ENCODE peak calls at places on chromosomes 1 and 21, in four cellular contexts. K, L, U and P are unnamed samples.

GRCh38 chr1:162878000-162878596 is 17.1 kb upstream of the CCDC190 start:
- DNase-seq in K (peak), L (peak), U (peak), P (peak)

GRCh38 chr1:110508038-110508437 is 10.9 kb downstream of the KCNA10 start:
- DNase-seq in K (peak), L (no peak), U (peak), P (peak)

GRCh38 chr1:56326056-56326455 is 253.3 kb downstream of the PLPP3 start:
- DNase-seq in K (peak), L (no peak), U (no peak), P (peak)

GRCh38 chr21:42820513-42821465 is 58.5 kb downstream of the WDR4 start:
- DNase-seq in K (no peak), L (no peak), U (no peak), P (no peak)

GRCh38 chr1:233005703-233006102 is 55.3 kb downstream of the NTPCR start:
- DNase-seq in K (peak), L (peak), U (no peak), P (no peak)

GRCh38 chr21:43858806-43859648 is 6.0 kb upstream of the AGPAT3 start:
- DNase-seq in K (no peak), L (no peak), U (peak), P (no peak)

GRCh38 chr1:147129116-147129873 is 43.0 kb downstream of the PRKAB2 start:
- DNase-seq in K (no peak), L (no peak), U (no peak), P (no peak)

GRCh38 chr1:153386500-153386901 is 4.4 kb downstream of the S100A8 start:
- DNase-seq in K (no peak), L (no peak), U (peak), P (no peak)

GRCh38 chr1:221887091-221887746 is 145.3 kb upstream of the DUSP10 start:
- DNase-seq in K (peak), L (peak), U (peak), P (peak)

GRCh38 chr1:204357551-204357950 is 2.2 kb downstream of the PLEKHA6 start:
- DNase-seq in K (no peak), L (no peak), U (no peak), P (peak)

GRCh38 chr1:154955039-154955717 is 721 bp downstream of the PBXIP1 start:
- DNase-seq in K (peak), L (peak), U (peak), P (peak)

GRCh38 chr1:203534526-203534925 is 40.6 kb downstream of the OPTC start:
- DNase-seq in K (peak), L (peak), U (peak), P (peak)

GRCh38 chr1:110829955-110830553 is 42.9 kb upstream of the CD53 start:
- DNase-seq in K (peak), L (no peak), U (no peak), P (peak)

GRCh38 chr1:31064685-31065309 is 720 bp downstream of the PUM1 start:
- DNase-seq in K (peak), L (no peak), U (no peak), P (no peak)

GRCh38 chr1:245901037-245901436 is 606.0 kb downstream of the SMYD3 start:
- DNase-seq in K (no peak), L (no peak), U (no peak), P (peak)

GRCh38 chr1:45785583-45785982 is 17.8 kb upstream of the MAST2 start:
- DNase-seq in K (no peak), L (no peak), U (no peak), P (no peak)

GRCh38 chr1:22673486-22674409 is 20.7 kb downstream of the C1QB start:
- DNase-seq in K (peak), L (peak), U (no peak), P (peak)
- TF ChIP-seq CTCF in K (peak), L (peak), U (no peak), P (peak)

GRCh38 chr1:173410794-173411236 is 66.3 kb upstream of the PRDX6 start:
- DNase-seq in K (no peak), L (no peak), U (no peak), P (no peak)

GRCh38 chr1:173410133-173410793 is 66.9 kb upstream of the PRDX6 start:
- DNase-seq in K (peak), L (peak), U (no peak), P (no peak)

GRCh38 chr1:173407846-173408245 is 69.3 kb upstream of the PRDX6 start:
- DNase-seq in K (no peak), L (no peak), U (no peak), P (no peak)

GRCh38 chr1:173409613-173410012 is 67.5 kb upstream of the PRDX6 start:
- DNase-seq in K (peak), L (peak), U (no peak), P (peak)

DNA sequence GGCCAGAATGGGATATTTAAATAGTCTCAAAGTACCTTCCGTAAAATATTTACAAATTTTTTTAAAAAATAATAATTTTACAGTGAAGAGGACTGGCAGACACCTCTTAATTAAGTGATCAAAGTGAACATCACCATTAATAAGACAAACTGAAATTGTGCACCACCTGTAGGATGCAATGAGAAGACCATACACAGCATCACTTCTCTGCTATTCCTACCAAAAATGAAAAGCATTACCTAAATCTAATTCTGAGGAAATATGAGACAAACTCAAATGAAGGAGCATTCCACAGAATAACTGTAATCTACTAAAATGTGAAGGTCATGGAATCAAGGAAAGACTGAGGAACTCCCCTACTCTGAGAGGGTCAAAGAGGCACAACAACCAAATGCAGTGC is 68.2 kb upstream of the PRDX6 start:
- DNase-seq in K (peak), L (no peak), U (no peak), P (peak)
- H3K4me3 ChIP-seq in K (no peak), L (no peak), U (no peak), P (no peak)

GRCh38 chr1:1954831-1955441 is 35.9 kb upstream of the TMEM52 start:
- DNase-seq in K (no peak), L (no peak), U (no peak), P (no peak)
- TF ChIP-seq CTCF in K (peak), L (peak), U (no peak), P (peak)

DNA sequence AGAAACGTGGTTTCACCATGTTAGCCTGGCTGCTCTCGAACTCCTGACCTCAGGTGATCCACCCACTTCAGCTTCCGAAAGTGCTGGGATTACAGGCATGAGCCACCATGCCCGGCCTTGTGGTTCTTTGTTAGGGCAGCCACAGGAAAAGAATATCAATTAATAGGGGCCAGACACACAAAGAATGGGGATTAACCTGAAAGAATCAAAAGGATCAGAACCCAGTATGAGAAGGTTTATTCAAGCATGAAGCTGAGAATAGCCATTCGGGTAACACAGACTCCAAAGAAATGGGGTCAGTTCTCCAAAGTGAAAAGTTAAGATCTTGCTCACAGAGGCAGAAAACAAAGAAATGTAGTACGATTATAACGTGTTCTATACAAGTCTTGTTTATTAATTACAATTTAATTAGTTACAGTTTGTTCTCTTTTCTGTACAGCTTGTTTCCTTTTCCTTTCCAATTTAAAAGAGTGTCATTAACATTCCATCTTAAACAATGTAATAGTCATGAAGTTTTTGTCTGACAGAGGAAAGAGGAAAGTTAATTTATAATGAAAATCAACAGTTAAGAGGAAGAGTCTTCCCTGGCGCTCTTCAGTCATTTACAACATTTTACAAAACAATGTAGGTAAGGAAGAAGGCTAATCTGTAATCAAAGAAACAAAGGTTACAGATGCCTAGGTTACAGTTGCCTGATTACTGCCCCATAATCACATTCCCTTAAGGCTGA is 51.3 kb upstream of the SLC45A1 start:
- DNase-seq in K (no peak), L (no peak), U (no peak), P (no peak)
- H3K4me3 ChIP-seq in K (no peak), L (no peak), U (no peak), P (no peak)

GRCh38 chr1:118826669-118827068 is 161.5 kb downstream of the TBX15 start:
- DNase-seq in K (no peak), L (no peak), U (no peak), P (no peak)
- TF ChIP-seq CTCF in K (no peak), L (no peak), U (no peak), P (no peak)

DNA sequence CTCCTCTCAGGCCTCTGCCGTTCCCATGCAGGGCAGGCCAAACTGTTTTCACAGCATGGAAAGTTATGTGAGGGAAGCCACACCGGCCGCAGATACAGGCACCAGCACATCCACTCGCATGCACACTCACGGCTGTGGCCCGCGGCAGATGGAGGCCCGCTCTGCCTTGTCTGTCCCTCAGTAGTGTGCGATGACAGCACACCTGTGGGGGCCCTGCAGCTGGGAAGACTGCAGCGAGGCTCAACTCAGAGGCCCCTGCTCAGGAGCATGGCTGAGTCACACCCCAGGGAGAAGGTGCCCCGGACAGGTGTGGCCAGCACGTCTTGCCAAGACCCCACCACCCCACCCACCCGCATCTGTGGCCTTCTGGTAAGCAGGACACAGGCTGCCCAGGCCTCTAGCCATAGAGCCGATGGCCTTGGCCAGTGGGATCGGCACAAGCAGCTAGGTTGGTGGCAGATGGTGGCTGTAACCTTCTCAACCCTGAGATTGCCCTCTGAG is 1.3 kb upstream of the UBE2J2 start:
- DNase-seq in K (no peak), L (no peak), U (no peak), P (no peak)
- H3K4me3 ChIP-seq in K (no peak), L (no peak), U (no peak), P (peak)

GRCh38 chr21:34135330-34135729 is 62.0 kb downstream of the MRPS6 start:
- DNase-seq in K (no peak), L (no peak), U (no peak), P (no peak)

GRCh38 chr21:34133392-34133791 is 60.0 kb downstream of the MRPS6 start:
- DNase-seq in K (no peak), L (no peak), U (no peak), P (no peak)

GRCh38 chr21:34132202-34132601 is 58.8 kb downstream of the MRPS6 start:
- DNase-seq in K (no peak), L (no peak), U (no peak), P (no peak)

GRCh38 chr21:34132905-34133304 is 59.5 kb downstream of the MRPS6 start:
- DNase-seq in K (no peak), L (no peak), U (no peak), P (no peak)

DNA sequence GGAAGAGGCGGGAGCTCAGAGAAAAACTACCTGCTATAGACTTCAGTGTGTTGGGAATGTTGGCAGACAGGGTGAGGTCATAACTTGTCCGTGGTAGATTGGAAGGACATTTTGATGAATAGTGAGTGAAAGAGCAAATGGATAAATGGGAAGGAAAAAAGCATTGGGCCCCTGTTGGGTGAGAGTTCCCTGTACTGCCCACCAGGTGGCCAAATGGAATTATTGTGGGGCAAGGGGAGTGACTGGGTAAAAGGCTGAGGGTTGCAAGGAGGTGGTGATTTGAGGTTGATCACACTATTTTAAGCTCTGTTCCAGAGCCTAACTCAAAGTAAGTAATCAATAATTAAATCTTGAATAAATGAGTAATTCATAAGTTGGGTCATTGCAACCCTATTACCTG is 60.4 kb downstream of the MRPS6 start:
- DNase-seq in K (no peak), L (no peak), U (no peak), P (no peak)
- TF ChIP-seq CTCF in K (peak), L (peak), U (no peak), P (peak)

GRCh38 chr1:117368116-117369108 is 1.2 kb downstream of the MAN1A2 start:
- DNase-seq in K (no peak), L (no peak), U (no peak), P (no peak)

GRCh38 chr1:117371436-117372151 is 4.3 kb downstream of the MAN1A2 start:
- DNase-seq in K (peak), L (peak), U (no peak), P (no peak)

GRCh38 chr1:117370509-117370908 is 3.3 kb downstream of the MAN1A2 start:
- DNase-seq in K (no peak), L (no peak), U (no peak), P (no peak)

GRCh38 chr1:117367769-117368059 is 465 bp downstream of the MAN1A2 start:
- DNase-seq in K (no peak), L (no peak), U (no peak), P (no peak)

DNA sequence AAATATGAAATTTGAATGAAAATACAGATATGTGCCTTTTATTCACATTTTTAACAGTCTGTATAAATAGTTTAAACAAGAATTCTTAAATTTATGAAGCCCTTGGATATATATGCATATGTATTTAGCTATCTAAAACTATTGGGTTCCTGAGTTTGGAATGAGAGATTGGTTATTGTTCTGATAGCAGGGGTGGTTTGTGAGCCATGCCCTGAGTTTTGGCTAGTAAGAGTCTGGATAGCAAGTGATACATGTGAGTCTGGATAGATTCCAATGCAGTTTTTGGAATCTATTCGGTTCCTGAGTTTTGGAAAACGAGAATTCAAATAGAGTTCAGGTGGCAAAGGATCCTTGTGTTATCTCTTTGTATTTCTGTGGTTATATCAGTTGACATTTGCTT is 2.8 kb downstream of the MAN1A2 start:
- DNase-seq in K (no peak), L (no peak), U (no peak), P (no peak)
- H3K4me3 ChIP-seq in K (peak), L (peak), U (peak), P (peak)

DNA sequence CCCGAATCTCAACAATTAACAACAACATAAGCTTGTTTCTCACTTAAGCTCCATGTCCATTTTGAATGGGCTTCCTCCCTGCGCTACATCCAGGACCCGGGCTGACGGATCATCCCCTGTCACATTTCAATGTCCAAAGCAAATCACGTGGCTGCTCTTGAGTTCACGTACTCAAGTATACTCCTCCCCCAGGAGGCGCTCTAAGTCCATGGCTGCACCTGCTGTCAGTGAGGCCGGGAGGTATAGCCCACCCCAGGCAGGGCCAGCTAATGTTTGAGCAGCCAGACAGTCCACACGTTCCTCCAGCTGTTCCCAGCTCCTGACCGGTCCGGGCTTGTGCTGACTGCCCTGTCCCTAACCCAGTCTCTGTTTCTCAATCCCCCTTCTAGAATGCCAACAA is 220.8 kb downstream of the SLC35F3 start:
- DNase-seq in K (peak), L (no peak), U (no peak), P (peak)
- TF ChIP-seq CTCF in K (peak), L (peak), U (no peak), P (peak)